ENCODE peak calls at places on chromosome 9, in six cellular contexts. N is uterus, J is spleen, H is right lobe of liver, R is tibial nerve, P is lower leg skin. F is an unnamed sample.

GRCh38 chr9:93198839-93199625 is 15.1 kb downstream of the WNK2 start:
- DNase-seq in N (no peak), J (peak; percentile 16), H (peak; percentile 45), R (no peak), P (no peak), F (no peak)

GRCh38 chr9:75372499-75373268 is 284.4 kb downstream of the OSTF1 start:
- DNase-seq in N (peak; percentile 37), J (no peak), H (no peak), R (no peak), P (no peak), F (no peak)

GRCh38 chr9:113516840-113517577 is 53.5 kb downstream of the RGS3 start:
- DNase-seq in N (no peak), J (peak; percentile 91), H (no peak), R (no peak), P (no peak), F (peak; percentile 18)

GRCh38 chr9:97280755-97281330 is 26.6 kb upstream of the CCDC180 start:
- DNase-seq in N (no peak), J (no peak), H (no peak), R (no peak), P (no peak), F (no peak)

GRCh38 chr9:113221800-113222481 is 597 bp downstream of the SLC31A1 start:
- DNase-seq in N (no peak), J (no peak), H (no peak), R (no peak), P (no peak), F (no peak)

GRCh38 chr9:129394011-129394919 is 216.2 kb upstream of the IER5L start:
- DNase-seq in N (no peak), J (peak; percentile 42), H (no peak), R (no peak), P (no peak), F (peak; percentile 51)

GRCh38 chr9:20084125-20084524 is 295.3 kb upstream of the SLC24A2 start:
- DNase-seq in N (no peak), J (no peak), H (no peak), R (no peak), P (no peak), F (no peak)

GRCh38 chr9:108043585-108043984 is 554.0 kb upstream of the KLF4 start:
- DNase-seq in N (no peak), J (no peak), H (no peak), R (no peak), P (no peak), F (no peak)

GRCh38 chr9:36686471-36686870 is 113.8 kb downstream of the MELK start:
- DNase-seq in N (no peak), J (no peak), H (no peak), R (no peak), P (no peak), F (no peak)

GRCh38 chr9:115035872-115036612 is 81.9 kb downstream of the TNC start:
- DNase-seq in N (no peak), J (no peak), H (no peak), R (no peak), P (no peak), F (no peak)

GRCh38 chr9:12753931-12754330 is 20.9 kb upstream of the LURAP1L start:
- DNase-seq in N (no peak), J (no peak), H (no peak), R (no peak), P (no peak), F (no peak)

GRCh38 chr9:19181002-19181401 is 49.5 kb upstream of the DENND4C start:
- DNase-seq in N (no peak), J (no peak), H (no peak), R (no peak), P (peak; percentile 75), F (no peak)

DNA sequence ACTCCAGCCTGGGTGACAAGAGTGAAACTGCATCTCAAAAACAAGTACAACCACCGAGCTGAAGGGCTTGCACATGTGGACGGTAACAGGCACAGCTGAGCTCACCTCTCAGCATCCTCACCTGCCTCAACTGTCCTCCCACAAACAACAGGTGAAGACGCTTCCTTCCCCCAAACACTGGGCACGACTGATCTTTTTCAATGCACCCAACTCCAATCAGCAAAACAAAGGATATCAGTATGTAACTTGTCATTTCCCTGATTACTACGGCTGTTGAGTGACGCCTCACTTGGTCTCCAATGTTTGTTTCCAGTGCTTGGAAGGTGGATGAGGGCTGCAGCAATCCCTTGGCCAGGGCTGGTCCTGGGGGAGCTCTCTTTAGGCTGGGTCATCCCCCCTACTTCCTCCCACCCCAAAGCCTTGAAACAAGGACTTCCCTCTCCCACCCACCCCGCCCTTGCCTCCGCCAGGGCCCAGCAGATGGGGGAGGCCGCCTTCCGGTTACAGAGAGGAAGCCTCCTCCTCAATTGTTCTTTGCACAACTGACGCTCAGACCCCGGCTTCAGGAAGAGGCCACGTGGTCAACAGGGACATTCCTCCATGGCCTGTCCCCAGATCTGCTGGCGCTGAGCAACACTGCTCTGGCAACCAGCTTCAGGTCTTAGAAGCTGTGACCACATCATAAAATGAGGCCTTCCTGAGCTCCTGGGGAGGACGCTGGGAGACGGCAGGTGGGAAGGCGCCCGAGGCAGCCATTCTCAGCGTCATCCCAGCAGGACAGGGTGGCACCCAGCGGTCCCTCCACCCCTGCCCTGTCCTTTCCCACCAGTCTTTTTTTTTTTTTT is 5.9 kb downstream of the FAM78A start:
- DNase-seq in N (peak; percentile 69), J (peak; percentile 93), H (peak; percentile 82), R (peak; percentile 38), P (peak; percentile 92), F (peak; percentile 90)
- TF ChIP-seq POLR2A in N (no peak), J (no peak), H (no peak), R (peak; percentile 26), P (no peak), F (peak; percentile 5)

DNA sequence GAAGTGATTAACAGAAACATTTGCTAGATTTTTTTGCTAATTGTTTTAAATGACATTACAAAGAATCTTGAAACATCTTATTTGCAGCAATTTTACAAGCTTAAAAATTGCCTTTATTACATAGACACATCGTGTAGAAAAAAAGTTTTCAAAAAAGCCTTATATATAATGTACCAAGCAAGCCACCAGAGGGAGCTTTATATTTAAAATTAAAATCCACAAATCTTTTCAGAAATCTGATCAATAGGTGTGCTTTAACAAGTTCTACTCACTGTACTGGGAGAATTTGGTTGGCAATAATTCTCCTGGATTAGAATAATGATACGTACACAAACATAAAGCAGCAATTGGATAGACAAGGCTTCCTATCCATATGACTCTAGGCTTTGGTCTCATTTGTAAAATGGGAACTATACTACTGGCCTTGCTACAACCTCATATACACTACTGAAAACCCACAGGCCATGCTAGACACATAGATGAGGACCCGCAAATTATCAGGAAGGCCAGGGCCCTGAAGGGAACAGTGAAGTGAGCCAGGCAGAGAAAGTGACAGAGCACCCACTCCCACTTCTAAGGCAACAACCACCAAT is 4.8 kb downstream of the PSMB7 start:
- DNase-seq in N (no peak), J (no peak), H (no peak), R (no peak), P (no peak), F (no peak)
- TF ChIP-seq CTCF in N (no peak), J (no peak), H (peak; percentile 38), R (no peak), P (no peak), F (no peak)

DNA sequence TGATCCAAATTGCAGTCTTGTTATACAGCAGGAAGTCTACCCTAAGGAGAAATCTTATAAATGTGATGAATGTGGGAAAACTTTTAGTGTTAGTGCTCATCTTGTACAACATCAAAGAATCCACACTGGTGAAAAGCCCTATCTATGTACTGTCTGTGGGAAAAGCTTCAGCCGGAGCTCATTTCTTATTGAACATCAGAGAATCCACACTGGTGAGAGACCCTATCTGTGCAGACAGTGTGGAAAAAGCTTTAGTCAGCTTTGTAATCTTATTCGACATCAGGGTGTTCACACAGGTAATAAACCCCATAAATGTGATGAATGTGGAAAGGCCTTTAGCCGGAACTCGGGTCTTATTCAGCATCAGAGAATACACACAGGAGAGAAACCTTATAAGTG is 10.4 kb downstream of the ZNF189 start:
- DNase-seq in N (no peak), J (no peak), H (no peak), R (no peak), P (no peak), F (no peak)
- TF ChIP-seq POLR2A in N (no peak), J (no peak), H (no peak), R (no peak), P (no peak), F (no peak)

GRCh38 chr9:11319477-11320060 is 706.8 kb upstream of the PTPRD start:
- DNase-seq in N (no peak), J (no peak), H (no peak), R (no peak), P (no peak), F (no peak)
- TF ChIP-seq CTCF in N (no peak), J (no peak), H (peak; percentile 35), R (no peak), P (no peak), F (peak; percentile 30)

GRCh38 chr9:92147030-92147853 is 32.0 kb upstream of the SPTLC1 start:
- DNase-seq in N (peak; percentile 81), J (no peak), H (no peak), R (no peak), P (no peak), F (no peak)
- TF ChIP-seq POLR2A in N (no peak), J (no peak), H (no peak), R (no peak), P (no peak), F (no peak)